ENCODE peak calls at places on chromosomes 6 and 20, in six cellular contexts. H, K, Y, E, O and M are unnamed samples.

GRCh38 chr6:90088009-90088408 is 193.7 kb downstream of the GJA10 start:
- DNase-seq in O (no peak), Y (peak), E (no peak), H (peak), K (peak), M (no peak)

GRCh38 chr6:48641544-48641943 is 530.5 kb upstream of the PTCHD4 start:
- DNase-seq in E (no peak), K (no peak), H (no peak), Y (peak), O (no peak), M (no peak)

GRCh38 chr6:44058617-44059358 is 68.5 kb downstream of the MRPL14 start:
- DNase-seq in K (peak), E (no peak), O (peak), Y (peak), H (peak), M (peak)

GRCh38 chr20:1934162-1934561 is 39.0 kb downstream of the SIRPA start:
- DNase-seq in E (no peak), O (no peak), Y (no peak), K (peak), H (peak), M (no peak)

GRCh38 chr6:142879076-142879475 is 65.9 kb downstream of the HIVEP2 start:
- DNase-seq in E (no peak), K (no peak), O (no peak), Y (no peak), H (no peak), M (no peak)

GRCh38 chr6:124924333-124924759 is 37.9 kb upstream of the RNF217 start:
- DNase-seq in E (no peak), H (no peak), Y (peak), O (no peak), K (no peak), M (no peak)

GRCh38 chr6:117544725-117545124 is 57.6 kb downstream of the GOPC start:
- DNase-seq in O (no peak), Y (no peak), K (no peak), H (no peak), E (no peak), M (no peak)

GRCh38 chr6:52000064-52000463 is 87.3 kb downstream of the PKHD1 start:
- DNase-seq in K (no peak), E (no peak), Y (peak), H (no peak), O (no peak), M (no peak)

GRCh38 chr20:48120120-48120519 is 334.8 kb upstream of the SULF2 start:
- DNase-seq in E (no peak), H (no peak), K (no peak), O (no peak), Y (no peak), M (no peak)

GRCh38 chr6:124947821-124948451 is 14.3 kb upstream of the RNF217 start:
- DNase-seq in Y (peak), K (no peak), H (no peak), E (no peak), O (no peak), M (no peak)

GRCh38 chr6:118705799-118706481 is 54.5 kb upstream of the CEP85L start:
- DNase-seq in O (no peak), Y (no peak), K (no peak), E (no peak), H (no peak), M (peak)

GRCh38 chr20:40686893-40687292 is 2.1 kb downstream of the MAFB start:
- DNase-seq in E (no peak), Y (no peak), K (no peak), O (no peak), H (no peak), M (no peak)

GRCh38 chr6:26232950-26233607 is 131.9 kb upstream of the BTN3A2 start:
- DNase-seq in K (no peak), Y (peak), H (no peak), O (no peak), E (peak), M (peak)

GRCh38 chr20:10313215-10313614 is 94.6 kb downstream of the SNAP25 start:
- DNase-seq in H (no peak), O (no peak), Y (no peak), K (no peak), E (no peak), M (no peak)

GRCh38 chr6:151136141-151136755 is 103.5 kb upstream of the AKAP12 start:
- DNase-seq in K (no peak), Y (no peak), O (no peak), H (no peak), E (no peak), M (no peak)

GRCh38 chr6:9467746-9468145 is 947.1 kb downstream of the TFAP2A start:
- DNase-seq in K (no peak), Y (peak), O (no peak), H (peak), E (no peak), M (no peak)

GRCh38 chr6:66662196-66662595 is 955.2 kb upstream of the EYS start:
- DNase-seq in H (no peak), K (peak), O (no peak), Y (peak), E (no peak), M (no peak)

GRCh38 chr6:125481056-125481455 is 179.3 kb upstream of the HDDC2 start:
- DNase-seq in E (no peak), Y (no peak), H (no peak), O (no peak), K (no peak), M (no peak)

GRCh38 chr20:44026932-44027685 is 112.5 kb downstream of the TOX2 start:
- DNase-seq in Y (no peak), E (no peak), H (no peak), K (no peak), O (no peak), M (no peak)

GRCh38 chr6:31407699-31408098 is 4.3 kb downstream of the MICA start:
- DNase-seq in H (no peak), E (no peak), K (peak), Y (peak), O (no peak), M (no peak)

GRCh38 chr6:18122128-18123093 is at the start of gene NHLRC1:
- DNase-seq in O (peak), H (peak), Y (peak), K (peak), E (peak), M (peak)

GRCh38 chr6:169618526-169619490 is 83.0 kb downstream of the WDR27 start:
- DNase-seq in O (no peak), Y (peak), H (peak), E (no peak), K (peak), M (no peak)

GRCh38 chr20:19784511-19785172 is 26.6 kb downstream of the RIN2 start:
- DNase-seq in Y (peak), O (no peak), H (peak), K (peak), E (peak), M (peak)

GRCh38 chr6:139611327-139611958 is 237.0 kb upstream of the CITED2 start:
- DNase-seq in H (no peak), K (no peak), O (no peak), E (no peak), Y (no peak), M (no peak)

GRCh38 chr6:159151266-159151855 is 17.8 kb upstream of the FNDC1 start:
- DNase-seq in Y (peak), H (no peak), O (no peak), K (peak), E (peak), M (peak)

GRCh38 chr6:53795702-53796450 is 1.1 kb downstream of the LRRC1 start:
- DNase-seq in E (peak), O (no peak), K (peak), Y (peak), H (no peak), M (peak)

GRCh38 chr6:45922728-45923351 is 92.8 kb downstream of the CLIC5 start:
- DNase-seq in O (no peak), E (peak), Y (peak), K (peak), H (peak), M (peak)

GRCh38 chr6:44788387-44788981 is 401.0 kb downstream of the CDC5L start:
- DNase-seq in H (no peak), O (no peak), E (no peak), K (no peak), Y (no peak), M (no peak)

GRCh38 chr6:75524322-75524972 is 30.8 kb upstream of the FILIP1 start:
- DNase-seq in H (peak), O (no peak), E (no peak), Y (peak), K (peak), M (no peak)

GRCh38 chr6:13243033-13243432 is 85.3 kb downstream of the TBC1D7 start:
- DNase-seq in O (no peak), E (no peak), H (no peak), K (no peak), Y (no peak), M (no peak)

GRCh38 chr20:21702553-21703467 is 2.7 kb upstream of the PAX1 start:
- DNase-seq in K (peak), Y (no peak), H (no peak), O (no peak), E (no peak), M (peak)

GRCh38 chr20:3900187-3900604 is 11.0 kb downstream of the PANK2 start:
- DNase-seq in K (no peak), H (no peak), Y (peak), O (no peak), E (no peak), M (no peak)

GRCh38 chr20:63508072-63508768 is 9.3 kb upstream of the EEF1A2 start:
- DNase-seq in Y (no peak), K (no peak), H (no peak), O (no peak), E (no peak), M (no peak)

GRCh38 chr6:83221886-83222479 is 28.8 kb downstream of the RWDD2A start:
- DNase-seq in H (no peak), K (peak), E (peak), O (no peak), Y (peak), M (no peak)